ENCODE peak calls at places on chromosomes 4 and X, in seven cellular contexts. T, V, X, E, A, N and Y are unnamed samples.

GRCh38 chrX:34877451-34877850 is 65.1 kb upstream of the FAM47B start:
- DNase-seq in V (no peak), E (no peak), X (no peak), N (peak; percentile 59), A (no peak), T (no peak), Y (no peak)

GRCh38 chrX:113892891-113893290 is 691.0 kb upstream of the HTR2C start:
- DNase-seq in V (no peak), A (no peak), E (no peak), X (no peak), N (no peak), T (no peak), Y (no peak)

GRCh38 chr4:62051332-62051731 is 851.2 kb downstream of the ADGRL3 start:
- DNase-seq in N (no peak), T (no peak), V (no peak), E (no peak), X (no peak), A (no peak), Y (no peak)

GRCh38 chr4:151801547-151802516 is 41.0 kb upstream of the GATB start:
- DNase-seq in T (peak; percentile 37), V (peak; percentile 12), N (peak; percentile 44), E (peak; percentile 16), X (peak; percentile 66), A (no peak), Y (peak; percentile 17)

GRCh38 chr4:103098746-103099421 is 750 bp downstream of the BDH2 start:
- DNase-seq in N (peak; percentile 21), T (no peak), X (no peak), E (no peak), A (no peak), V (no peak), Y (no peak)

GRCh38 chr4:188015025-188015778 is 19.6 kb downstream of the ZFP42 start:
- DNase-seq in V (no peak), N (no peak), A (no peak), E (no peak), X (peak; percentile 69), T (no peak), Y (no peak)

GRCh38 chr4:168854216-168854921 is 155.7 kb downstream of the CBR4 start:
- DNase-seq in T (no peak), X (no peak), N (no peak), A (peak; percentile 81), E (peak; percentile 57), V (no peak), Y (no peak)

GRCh38 chr4:3677671-3678070 is 88.5 kb upstream of the ADRA2C start:
- DNase-seq in X (no peak), V (no peak), N (no peak), A (peak; percentile 41), T (no peak), E (no peak), Y (no peak)

GRCh38 chr4:41538017-41538733 is at the start of gene LIMCH1:
- DNase-seq in E (peak; percentile 19), X (no peak), T (no peak), N (no peak), V (no peak), A (peak; percentile 83), Y (no peak)

GRCh38 chr4:98851806-98852205 is 77.1 kb downstream of the EIF4E start:
- DNase-seq in X (no peak), T (no peak), N (peak; percentile 64), V (no peak), A (no peak), E (no peak), Y (no peak)

GRCh38 chr4:100190643-100191600 is 654 bp upstream of the DDIT4L start:
- DNase-seq in N (peak; percentile 37), X (peak; percentile 15), A (no peak), T (no peak), V (peak; percentile 36), E (peak; percentile 17), Y (no peak)

GRCh38 chrX:51825432-51825831 is 68.0 kb upstream of the MAGED1 start:
- DNase-seq in X (no peak), V (no peak), A (no peak), E (no peak), N (peak; percentile 38), T (no peak), Y (no peak)

GRCh38 chrX:129842510-129843208 is 1.0 kb downstream of the ZDHHC9 start:
- DNase-seq in T (no peak), N (peak; percentile 49), V (no peak), X (peak; percentile 23), A (peak; percentile 68), E (peak; percentile 19), Y (no peak)

GRCh38 chrX:153804621-153805020 is 10.2 kb downstream of the SSR4 start:
- DNase-seq in X (no peak), E (no peak), A (no peak), T (no peak), N (no peak), V (no peak), Y (no peak)

GRCh38 chr4:19178835-19179234 is 1072.9 kb upstream of the SLIT2 start:
- DNase-seq in A (no peak), T (no peak), E (no peak), X (no peak), V (no peak), N (no peak), Y (no peak)
- H3K9me3 ChIP-seq in A (no peaks in the 10 kb centered on the region), T (no peaks in the 10 kb centered on the region), E (no peaks in the 10 kb centered on the region), X (no peaks in the 10 kb centered on the region), V (no peaks in the 10 kb centered on the region), N (no peaks in the 10 kb centered on the region), Y (no peaks in the 10 kb centered on the region)

GRCh38 chr4:119205690-119206089 is 6.8 kb upstream of the USP53 start:
- DNase-seq in E (no peak), A (no peak), V (no peak), X (no peak), T (no peak), N (no peak), Y (no peak)

GRCh38 chr4:119204898-119205297 is 7.6 kb upstream of the USP53 start:
- DNase-seq in X (no peak), T (no peak), V (no peak), N (no peak), A (no peak), E (no peak), Y (no peak)

GRCh38 chr4:119206178-119206577 is 6.3 kb upstream of the USP53 start:
- DNase-seq in N (no peak), T (no peak), X (no peak), V (no peak), A (no peak), E (no peak), Y (no peak)

GRCh38 chr4:119209077-119209476 is 3.4 kb upstream of the USP53 start:
- DNase-seq in E (no peak), N (peak; percentile 96), X (no peak), T (no peak), A (no peak), V (no peak), Y (no peak)

DNA sequence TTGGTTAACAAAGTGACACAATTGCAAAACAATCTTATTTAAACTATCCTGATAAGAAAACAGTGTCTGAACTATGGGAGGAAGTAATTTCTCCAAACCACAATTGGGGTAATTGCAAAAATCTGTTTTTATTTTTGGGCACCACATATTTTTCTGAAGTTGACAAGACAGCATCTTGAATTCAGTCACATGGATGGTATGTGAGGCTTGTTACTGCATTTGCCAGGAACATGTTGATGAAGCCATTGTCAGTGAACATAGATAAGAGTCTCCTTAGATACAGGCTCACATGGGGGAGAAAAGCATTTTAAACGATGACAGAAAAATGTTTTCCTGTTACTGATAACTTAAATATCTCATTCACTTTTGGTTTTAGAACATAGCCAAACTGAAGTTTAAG is 5.5 kb upstream of the USP53 start:
- DNase-seq in T (no peak), A (no peak), E (no peak), X (no peak), V (no peak), N (peak; percentile 50), Y (no peak)
- H3K9me3 ChIP-seq in T (no peaks in the 10 kb centered on the region), A (no peaks in the 10 kb centered on the region), E (no peaks in the 10 kb centered on the region), X (no peaks in the 10 kb centered on the region), V (no peaks in the 10 kb centered on the region), N (no peaks in the 10 kb centered on the region), Y (no peaks in the 10 kb centered on the region)

GRCh38 chr4:183617075-183617474 is 41.9 kb downstream of the RWDD4 start:
- DNase-seq in N (no peak), A (no peak), V (no peak), X (no peak), T (no peak), E (no peak), Y (no peak)
- H3K9me3 ChIP-seq in N (no peaks in the 10 kb centered on the region), A (no peaks in the 10 kb centered on the region), V (no peaks in the 10 kb centered on the region), X (no peaks in the 10 kb centered on the region), T (no peaks in the 10 kb centered on the region), E (no peaks in the 10 kb centered on the region), Y (no peaks in the 10 kb centered on the region)

DNA sequence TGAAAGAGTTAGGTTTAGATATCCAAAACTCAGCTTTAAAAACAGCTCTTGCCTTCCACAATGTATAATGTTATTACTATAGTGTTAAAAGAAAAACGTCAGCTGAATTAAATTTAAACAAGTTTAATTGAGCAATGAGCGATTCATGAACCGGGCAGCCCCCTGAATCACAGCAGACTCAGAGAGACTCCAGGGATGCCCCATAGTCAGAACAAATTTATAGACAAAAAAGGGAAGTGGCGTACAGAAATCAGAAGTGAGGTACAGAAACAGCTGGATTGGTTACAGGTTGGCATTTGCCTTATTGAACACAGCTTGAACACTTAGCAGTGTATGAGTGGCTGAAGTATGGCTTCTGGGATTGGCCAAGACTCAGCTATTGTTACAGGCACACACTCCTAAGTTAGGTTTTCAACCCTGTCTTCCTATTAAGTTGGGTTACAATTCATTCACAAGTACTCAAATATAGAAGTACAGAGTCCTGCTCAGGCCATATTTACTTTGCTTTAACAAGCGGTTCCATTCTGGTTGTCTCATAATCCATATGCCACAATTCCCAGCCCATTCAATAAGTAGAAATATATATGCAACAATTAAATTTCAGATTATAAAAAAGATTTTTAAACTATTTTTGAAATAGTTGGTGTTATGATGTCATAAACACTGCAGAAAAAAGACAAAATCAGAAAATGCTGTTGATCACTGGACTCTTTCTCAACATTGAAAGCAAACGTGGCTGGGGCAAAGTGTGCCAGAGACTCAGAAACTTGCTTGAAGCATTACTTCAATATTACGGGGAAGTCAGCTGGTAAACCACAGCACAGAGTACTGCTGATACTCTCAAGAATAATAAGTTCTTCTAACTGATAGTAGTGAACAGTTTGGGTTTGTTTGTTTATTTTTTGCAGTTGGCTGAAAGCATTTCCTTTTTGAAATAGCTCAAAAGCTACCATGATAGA is 459.7 kb downstream of the RAB28 start:
- DNase-seq in V (no peak), T (no peak), X (no peak), E (no peak), N (no peak), A (no peak), Y (no peak)
- H3K9me3 ChIP-seq in V (no peaks in the 10 kb centered on the region), T (no peaks in the 10 kb centered on the region), X (no peaks in the 10 kb centered on the region), E (no peaks in the 10 kb centered on the region), N (peaks cover 7% of the 10 kb centered on the region), A (no peaks in the 10 kb centered on the region), Y (peaks cover 3% of the 10 kb centered on the region)

DNA sequence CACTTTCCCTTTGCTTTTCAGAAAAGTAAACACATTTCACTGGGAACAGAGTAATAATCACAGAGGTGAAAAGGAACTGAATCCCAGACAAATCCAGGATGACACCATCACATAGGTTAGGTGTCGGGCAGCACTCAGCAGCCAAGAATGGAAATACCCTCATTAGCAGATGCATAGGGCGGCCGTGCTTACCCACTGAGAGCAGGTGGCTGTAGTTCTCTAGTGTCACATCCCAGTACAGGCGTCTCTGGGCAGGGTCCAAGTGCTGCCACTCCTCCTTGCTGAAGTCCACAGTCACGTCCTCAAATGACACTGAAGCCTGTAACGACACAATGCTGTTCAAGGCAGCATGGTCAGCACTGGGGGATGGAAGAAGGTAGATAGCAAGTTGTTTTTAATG is 26.9 kb downstream of the ZNF41 start:
- DNase-seq in N (no peak), V (no peak), T (no peak), E (no peak), A (no peak), X (no peak), Y (no peak)
- H3K9me3 ChIP-seq in N (peaks cover 15% of the 10 kb centered on the region), V (peaks cover 3% of the 10 kb centered on the region), T (no peaks in the 10 kb centered on the region), E (no peaks in the 10 kb centered on the region), A (no peaks in the 10 kb centered on the region), X (no peaks in the 10 kb centered on the region), Y (no peaks in the 10 kb centered on the region)